ENCODE peak calls at places on chromosomes 7 and 10, in six cellular contexts. P, Q, H, K, W and Z are unnamed samples.

GRCh38 chr10:27319752-27320561 is 79.4 kb upstream of the ACBD5 start:
- DNase-seq in P (peak; percentile 32), Q (peak; percentile 28), H (no peak), K (peak; percentile 6), W (no peak), Z (peak; percentile 16)

GRCh38 chr7:151697942-151698341 is 178.2 kb upstream of the RHEB start:
- DNase-seq in P (no peak), Q (no peak), H (no peak), K (no peak), W (no peak), Z (no peak)

GRCh38 chr7:28921822-28922221 is 36.3 kb downstream of the TRIL start:
- DNase-seq in P (peak; percentile 59), Q (peak; percentile 54), H (peak; percentile 67), K (peak; percentile 68), W (peak; percentile 55), Z (peak; percentile 61)

GRCh38 chr7:102426268-102427031 is 6.9 kb upstream of the ORAI2 start:
- DNase-seq in P (no peak), Q (peak; percentile 95), H (no peak), K (no peak), W (peak; percentile 89), Z (no peak)

GRCh38 chr10:120552262-120552661 is 95.2 kb downstream of the PLPP4 start:
- DNase-seq in P (no peak), Q (no peak), H (no peak), K (no peak), W (no peak), Z (no peak)

GRCh38 chr7:3201937-3202715 is 98.9 kb upstream of the SDK1 start:
- DNase-seq in P (no peak), Q (no peak), H (no peak), K (no peak), W (no peak), Z (no peak)

GRCh38 chr10:118737594-118738302 is 17.0 kb downstream of the CACUL1 start:
- DNase-seq in P (peak; percentile 51), Q (no peak), H (no peak), K (no peak), W (no peak), Z (no peak)

GRCh38 chr10:75679546-75679945 is 248.1 kb downstream of the LRMDA start:
- DNase-seq in P (no peak), Q (no peak), H (no peak), K (no peak), W (no peak), Z (no peak)

GRCh38 chr10:30176182-30176581 is 116.8 kb upstream of the JCAD start:
- DNase-seq in P (no peak), Q (no peak), H (no peak), K (peak; percentile 83), W (no peak), Z (no peak)

GRCh38 chr7:100675581-100676350 is 2.2 kb downstream of the GNB2 start:
- DNase-seq in P (peak; percentile 80), Q (peak; percentile 91), H (no peak), K (peak; percentile 59), W (peak; percentile 81), Z (no peak)

GRCh38 chr7:128076831-128077271 is 45.6 kb upstream of the LRRC4 start:
- DNase-seq in P (peak; percentile 86), Q (no peak), H (no peak), K (no peak), W (no peak), Z (no peak)

GRCh38 chr10:59055046-59055445 is 121.4 kb upstream of the PHYHIPL start:
- DNase-seq in P (no peak), Q (no peak), H (no peak), K (peak; percentile 38), W (no peak), Z (no peak)

GRCh38 chr10:127736915-127737562 is at the start of gene FOXI2:
- DNase-seq in P (no peak), Q (no peak), H (no peak), K (no peak), W (no peak), Z (no peak)

GRCh38 chr7:131581241-131582157 is 25.1 kb upstream of the PODXL start:
- DNase-seq in P (no peak), Q (no peak), H (no peak), K (no peak), W (no peak), Z (no peak)

GRCh38 chr7:79911420-79911819 is 223.2 kb upstream of the GNAI1 start:
- DNase-seq in P (no peak), Q (no peak), H (no peak), K (no peak), W (no peak), Z (no peak)

GRCh38 chr10:118662228-118663035 is 67.0 kb upstream of the PRLHR start:
- DNase-seq in P (no peak), Q (no peak), H (no peak), K (no peak), W (no peak), Z (no peak)

GRCh38 chr7:22319424-22320403 is 37.2 kb downstream of the RAPGEF5 start:
- DNase-seq in P (no peak), Q (no peak), H (no peak), K (no peak), W (no peak), Z (no peak)

GRCh38 chr10:57169597-57169996 is 808.5 kb upstream of the ZWINT start:
- DNase-seq in P (no peak), Q (no peak), H (no peak), K (no peak), W (no peak), Z (no peak)

GRCh38 chr7:1853619-1854520 is 183.8 kb downstream of the ELFN1 start:
- DNase-seq in P (no peak), Q (no peak), H (no peak), K (no peak), W (no peak), Z (no peak)

GRCh38 chr7:36962367-36962766 is 238.1 kb upstream of the AOAH start:
- DNase-seq in P (no peak), Q (no peak), H (no peak), K (no peak), W (no peak), Z (no peak)

GRCh38 chr10:1004294-1004693 is 16.1 kb downstream of the GTPBP4 start:
- DNase-seq in P (no peak), Q (no peak), H (no peak), K (no peak), W (no peak), Z (no peak)

GRCh38 chr10:21726601-21727295 is 192.7 kb downstream of the MLLT10 start:
- DNase-seq in P (no peak), Q (no peak), H (no peak), K (peak; percentile 26), W (no peak), Z (peak; percentile 25)

GRCh38 chr10:21737061-21737460 is 203.0 kb downstream of the MLLT10 start:
- DNase-seq in P (no peak), Q (no peak), H (no peak), K (no peak), W (no peak), Z (no peak)

GRCh38 chr10:21733710-21734109 is 199.7 kb downstream of the MLLT10 start:
- DNase-seq in P (no peak), Q (no peak), H (no peak), K (no peak), W (no peak), Z (no peak)

GRCh38 chr10:21727452-21728168 is 193.6 kb downstream of the MLLT10 start:
- DNase-seq in P (peak; percentile 67), Q (no peak), H (no peak), K (no peak), W (no peak), Z (no peak)

GRCh38 chr10:21732067-21732772 is 198.2 kb downstream of the MLLT10 start:
- DNase-seq in P (no peak), Q (peak; percentile 77), H (peak; percentile 44), K (peak; percentile 82), W (peak; percentile 57), Z (peak; percentile 74)
- TF ChIP-seq CTCF in P (peak; percentile 65), Q (peak; percentile 79), H (peak; percentile 94), K (peak; percentile 93), W (peak; percentile 87), Z (peak; percentile 86)

DNA sequence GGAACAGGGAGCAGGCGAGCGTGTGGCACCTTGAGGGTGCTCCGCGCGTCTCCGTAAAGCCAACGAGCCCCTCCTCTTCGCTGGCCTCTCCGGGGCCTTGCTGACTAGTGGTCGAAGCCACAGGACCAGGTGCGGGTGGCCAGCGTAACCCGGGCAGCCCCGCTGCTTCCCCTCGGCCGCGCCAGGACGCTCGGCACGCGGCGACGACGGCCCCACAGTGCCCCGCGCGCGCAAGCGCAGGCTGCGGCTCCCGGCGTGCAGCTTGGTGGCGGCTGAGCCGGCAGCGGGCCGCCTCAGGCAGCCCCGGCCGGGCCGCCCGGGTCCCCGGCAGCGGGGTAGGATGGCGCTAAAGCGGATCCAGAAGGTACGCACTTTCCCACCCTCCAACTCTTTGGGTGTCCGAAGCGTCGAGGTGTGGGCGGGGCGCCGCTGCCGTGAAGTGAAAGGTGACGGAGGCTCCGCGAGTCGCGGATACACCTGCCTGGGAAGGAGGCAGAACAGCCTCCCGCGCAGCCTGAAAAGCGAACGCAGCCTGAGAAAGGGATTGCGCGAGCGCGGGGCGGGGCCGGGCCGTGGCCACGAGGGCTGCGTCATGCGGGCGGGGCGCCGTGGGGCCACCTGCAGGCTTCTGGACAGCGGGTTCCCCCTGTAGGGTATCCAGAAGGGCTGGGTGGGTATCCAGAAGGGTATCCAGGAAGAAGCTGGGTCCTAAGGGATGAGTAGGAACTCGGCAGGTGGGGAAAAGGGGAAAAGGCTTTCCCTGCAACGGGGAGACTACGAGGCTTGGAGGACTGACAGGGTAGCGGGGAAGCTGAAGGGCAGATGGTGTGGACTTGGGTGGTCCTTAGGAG is at the start of gene UBE2D4:
- DNase-seq in P (peak; percentile 94), Q (peak; percentile 91), H (peak; percentile 71), K (peak; percentile 56), W (peak; percentile 72), Z (peak; percentile 86)
- TF ChIP-seq CTCF in P (no peak), Q (no peak), H (no peak), K (no peak), W (no peak), Z (no peak)

DNA sequence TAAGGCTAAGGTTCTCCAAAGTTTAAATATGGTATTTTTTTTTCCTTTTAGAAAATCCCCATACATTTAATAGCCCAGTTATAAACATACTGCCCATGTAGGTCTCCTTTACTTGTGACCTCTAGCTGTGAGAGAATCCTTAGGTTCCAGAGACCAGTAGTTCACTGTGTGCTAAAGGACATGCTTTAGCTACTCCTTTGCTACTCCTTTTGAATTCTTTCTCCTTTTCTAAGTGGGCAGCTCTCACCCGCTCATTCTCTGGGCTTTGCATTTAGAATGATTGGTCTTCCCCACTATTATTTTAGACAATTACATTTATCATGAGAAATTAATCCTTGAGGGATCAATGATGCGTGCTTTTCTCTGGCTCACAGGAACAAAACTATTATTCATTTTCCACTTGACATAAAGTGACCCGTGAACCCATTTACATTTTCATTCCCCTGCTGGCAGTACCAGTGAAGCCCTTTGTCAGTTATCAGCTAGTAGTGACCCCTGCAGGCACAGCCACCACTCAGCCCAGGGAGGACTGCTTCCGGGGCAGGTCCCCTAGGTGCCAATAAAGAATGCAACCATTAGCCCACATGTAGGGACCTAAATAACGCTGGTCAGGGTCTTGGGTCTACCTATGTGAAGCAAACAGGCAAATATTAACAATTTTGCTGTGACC is 844.3 kb downstream of the CNTNAP2 start:
- DNase-seq in P (no peak), Q (no peak), H (no peak), K (no peak), W (no peak), Z (no peak)
- TF ChIP-seq CTCF in P (no peak), Q (no peak), H (no peak), K (no peak), W (no peak), Z (no peak)

DNA sequence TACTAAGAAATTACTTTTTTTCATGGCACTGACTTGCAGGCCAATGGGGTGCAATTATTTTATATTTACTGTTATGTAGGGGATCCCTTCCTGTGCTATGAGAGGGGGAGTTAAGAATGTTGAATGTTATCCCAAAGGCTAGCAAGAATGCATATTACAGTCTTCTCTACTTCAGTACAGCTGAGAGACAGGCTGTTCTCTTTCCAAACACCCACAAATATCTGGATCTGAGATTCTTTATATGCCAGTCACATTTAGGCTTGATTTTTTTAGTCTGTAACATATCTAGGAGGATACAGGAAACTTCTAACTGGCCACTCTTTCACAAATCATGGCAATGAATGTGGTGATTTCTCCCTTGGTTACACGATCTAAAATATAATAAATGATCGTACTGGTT is 266.4 kb upstream of the FZD8 start:
- DNase-seq in P (no peak), Q (no peak), H (no peak), K (peak; percentile 62), W (no peak), Z (no peak)
- TF ChIP-seq CTCF in P (no peak), Q (no peak), H (no peak), K (no peak), W (no peak), Z (no peak)